ENCODE peak calls at places on chromosomes 3 and 15, in seven cellular contexts. One of them, this sample, is unnamed.

GRCh38 chr3:125693887-125694286 is 98.6 kb upstream of the OSBPL11 start:
- DNase-seq in effector memory CD8-positive, alpha-beta T cell: no peak
- DNase-seq in NT2/D1: no peak
- DNase-seq in foreskin fibroblast: no peak
- DNase-seq in HTR-8/SVneo: no peak
- DNase-seq in suprapubic skin: no peak
- DNase-seq in endothelial cell: no peak
- DNase-seq in this sample: no peak

GRCh38 chr3:111691293-111691909 is 96.3 kb upstream of the ZBED2 start:
- DNase-seq in effector memory CD8-positive, alpha-beta T cell: no peak
- DNase-seq in NT2/D1: no peak
- DNase-seq in foreskin fibroblast: peak; percentile 43
- DNase-seq in HTR-8/SVneo: no peak
- DNase-seq in suprapubic skin: no peak
- DNase-seq in endothelial cell: no peak
- DNase-seq in this sample: no peak

GRCh38 chr15:56040081-56041035 is 46.9 kb upstream of the NEDD4 start:
- DNase-seq in effector memory CD8-positive, alpha-beta T cell: no peak
- DNase-seq in NT2/D1: no peak
- DNase-seq in foreskin fibroblast: peak; percentile 92
- DNase-seq in HTR-8/SVneo: peak; percentile 60
- DNase-seq in suprapubic skin: peak; percentile 76
- DNase-seq in endothelial cell: no peak
- DNase-seq in this sample: no peak

GRCh38 chr15:94080416-94080815 is 150.9 kb upstream of the MCTP2 start:
- DNase-seq in effector memory CD8-positive, alpha-beta T cell: no peak
- DNase-seq in NT2/D1: peak; percentile 22
- DNase-seq in foreskin fibroblast: no peak
- DNase-seq in HTR-8/SVneo: no peak
- DNase-seq in suprapubic skin: peak; percentile 77
- DNase-seq in endothelial cell: no peak
- DNase-seq in this sample: no peak

GRCh38 chr3:123562547-123562946 is 22.3 kb downstream of the HACD2 start:
- DNase-seq in effector memory CD8-positive, alpha-beta T cell: no peak
- DNase-seq in NT2/D1: no peak
- DNase-seq in foreskin fibroblast: no peak
- DNase-seq in HTR-8/SVneo: no peak
- DNase-seq in suprapubic skin: no peak
- DNase-seq in endothelial cell: no peak
- DNase-seq in this sample: no peak

GRCh38 chr3:172300862-172301261 is 147.4 kb downstream of the GHSR start:
- DNase-seq in effector memory CD8-positive, alpha-beta T cell: no peak
- DNase-seq in NT2/D1: peak; percentile 42
- DNase-seq in foreskin fibroblast: no peak
- DNase-seq in HTR-8/SVneo: no peak
- DNase-seq in suprapubic skin: no peak
- DNase-seq in endothelial cell: no peak
- DNase-seq in this sample: no peak

GRCh38 chr3:17081520-17081919 is 196.8 kb downstream of the PLCL2 start:
- DNase-seq in effector memory CD8-positive, alpha-beta T cell: no peak
- DNase-seq in NT2/D1: no peak
- DNase-seq in foreskin fibroblast: no peak
- DNase-seq in HTR-8/SVneo: no peak
- DNase-seq in suprapubic skin: no peak
- DNase-seq in endothelial cell: no peak
- DNase-seq in this sample: no peak

GRCh38 chr15:34209421-34210282 is at the start of gene KATNBL1:
- DNase-seq in effector memory CD8-positive, alpha-beta T cell: peak; percentile 92
- DNase-seq in NT2/D1: peak; percentile 88
- DNase-seq in foreskin fibroblast: peak; percentile 92
- DNase-seq in HTR-8/SVneo: peak; percentile 85
- DNase-seq in suprapubic skin: peak; percentile 97
- DNase-seq in endothelial cell: peak; percentile 99
- DNase-seq in this sample: peak; percentile 97

GRCh38 chr15:87816016-87816415 is 440.5 kb downstream of the NTRK3 start:
- DNase-seq in effector memory CD8-positive, alpha-beta T cell: no peak
- DNase-seq in NT2/D1: no peak
- DNase-seq in foreskin fibroblast: peak; percentile 26
- DNase-seq in HTR-8/SVneo: no peak
- DNase-seq in suprapubic skin: no peak
- DNase-seq in endothelial cell: no peak
- DNase-seq in this sample: no peak